ENCODE peak calls at places on chromosomes 4 and X, in four cellular contexts. R is psoas muscle, P is HCT116, W is mammary epithelial cell. Y is an unnamed sample. For H3K4me1, the result is how much of the 10 kb centered on the place peaks cover.

GRCh38 chr4:150001815-150002214 is 76.4 kb upstream of the DCLK2 start:
- DNase-seq in R (no peak), P (no peak), W (peak), Y (no peak)

GRCh38 chr4:161134795-161135194 is 1029.0 kb downstream of the FSTL5 start:
- DNase-seq in R (no peak), P (no peak), W (no peak), Y (no peak)

GRCh38 chr4:104575293-104575692 is 80.6 kb upstream of the CXXC4 start:
- DNase-seq in R (no peak), P (no peak), W (no peak), Y (no peak)

GRCh38 chr4:102469806-102470205 is 31.4 kb upstream of the NFKB1 start:
- DNase-seq in R (no peak), P (no peak), W (no peak), Y (no peak)

GRCh38 chr4:141246243-141246642 is 25.5 kb downstream of the ZNF330 start:
- DNase-seq in R (no peak), P (no peak), W (no peak), Y (no peak)

GRCh38 chr4:76449824-76450223 is 14.8 kb downstream of the SHROOM3 start:
- DNase-seq in R (no peak), P (no peak), W (peak), Y (no peak)

GRCh38 chr4:43146198-43146597 is 253.7 kb downstream of the GRXCR1 start:
- DNase-seq in R (no peak), P (no peak), W (no peak), Y (no peak)

GRCh38 chr4:23855912-23856605 is 33.8 kb downstream of the PPARGC1A start:
- DNase-seq in R (no peak), P (no peak), W (peak), Y (no peak)

GRCh38 chrX:108224218-108224617 is 132.6 kb downstream of the ATG4A start:
- DNase-seq in R (no peak), P (no peak), W (no peak), Y (no peak)

GRCh38 chr4:2482693-2483092 is 13.8 kb downstream of the RNF4 start:
- DNase-seq in R (peak), P (no peak), W (no peak), Y (no peak)

GRCh38 chr4:167100120-167100519 is 134.2 kb downstream of the SPOCK3 start:
- DNase-seq in R (no peak), P (no peak), W (peak), Y (no peak)

GRCh38 chr4:82524570-82525152 is 37.1 kb downstream of the TMEM150C start:
- DNase-seq in R (no peak), P (no peak), W (peak), Y (no peak)

GRCh38 chr4:182518421-182518820 is 275.2 kb downstream of the TENM3 start:
- DNase-seq in R (no peak), P (no peak), W (no peak), Y (no peak)

GRCh38 chr4:128287159-128287870 is at the start of gene PGRMC2:
- DNase-seq in R (no peak), P (no peak), W (no peak), Y (peak)

GRCh38 chr4:6386091-6386490 is 86.3 kb downstream of the PPP2R2C start:
- DNase-seq in R (no peak), P (no peak), W (peak), Y (no peak)

GRCh38 chrX:9312922-9313867 is 151.7 kb upstream of the TBL1X start:
- DNase-seq in R (peak), P (peak), W (no peak), Y (peak)

GRCh38 chr4:40672528-40673522 is 43.2 kb upstream of the RBM47 start:
- DNase-seq in R (no peak), P (peak), W (peak), Y (no peak)

GRCh38 chrX:32530802-32531403 is 680.4 kb downstream of the DMD start:
- DNase-seq in R (no peak), P (no peak), W (peak), Y (peak)

GRCh38 chr4:13289391-13289790 is 194.7 kb downstream of the RAB28 start:
- DNase-seq in R (no peak), P (no peak), W (peak), Y (no peak)

GRCh38 chr4:186657766-186658165 is 65.9 kb downstream of the FAT1 start:
- DNase-seq in R (no peak), P (peak), W (peak), Y (no peak)

GRCh38 chr4:159582685-159583084 is 479.8 kb downstream of the RAPGEF2 start:
- DNase-seq in R (no peak), P (no peak), W (no peak), Y (no peak)

GRCh38 chrX:71542825-71543224 is 9.9 kb downstream of the OGT start:
- DNase-seq in R (no peak), P (no peak), W (peak), Y (no peak)
- H3K4me3 ChIP-seq in R (no peak), P (no peak), W (no peak), Y (no peak)

GRCh38 chr4:184887333-184887732 is 61.6 kb upstream of the ACSL1 start:
- DNase-seq in R (no peak), P (no peak), W (no peak), Y (no peak)
- H3K4me1 ChIP-seq in R (under half), P (under half), W (under half), Y (under half)

GRCh38 chr4:148634476-148634875 is 192.3 kb upstream of the NR3C2 start:
- DNase-seq in R (no peak), P (no peak), W (peak), Y (no peak)

GRCh38 chr4:148633720-148634119 is 191.5 kb upstream of the NR3C2 start:
- DNase-seq in R (no peak), P (no peak), W (no peak), Y (no peak)

GRCh38 chr4:148632476-148632875 is 190.3 kb upstream of the NR3C2 start:
- DNase-seq in R (no peak), P (no peak), W (peak), Y (no peak)
- H3K4me3 ChIP-seq in R (no peak), P (no peak), W (no peak), Y (no peak)

GRCh38 chr4:101282076-101282844 is 65.1 kb downstream of the PPP3CA start:
- DNase-seq in R (no peak), P (no peak), W (no peak), Y (no peak)

GRCh38 chr4:101286663-101287062 is 60.7 kb downstream of the PPP3CA start:
- DNase-seq in R (no peak), P (no peak), W (no peak), Y (no peak)

GRCh38 chr4:101283436-101283835 is 63.9 kb downstream of the PPP3CA start:
- DNase-seq in R (no peak), P (no peak), W (no peak), Y (no peak)

GRCh38 chr4:101285985-101286384 is 61.3 kb downstream of the PPP3CA start:
- DNase-seq in R (no peak), P (no peak), W (no peak), Y (no peak)

DNA sequence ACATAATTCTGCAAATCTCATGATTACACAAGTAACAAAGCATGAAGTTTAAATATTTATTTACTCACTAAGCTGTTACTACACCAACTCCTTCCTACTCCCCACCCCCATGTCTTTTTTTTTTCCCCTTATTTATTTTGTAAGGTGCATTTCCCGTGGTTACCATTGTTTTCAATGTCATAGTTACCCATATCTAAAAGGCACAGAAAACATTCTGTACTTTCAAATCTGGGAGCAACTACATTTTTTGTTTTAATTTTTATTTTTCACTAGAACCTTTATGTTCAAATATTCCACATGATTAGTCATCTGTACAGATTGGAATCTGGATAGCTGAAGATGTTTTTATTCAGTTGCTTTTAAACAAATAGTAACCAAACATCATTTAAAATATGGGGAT is 62.8 kb downstream of the PPP3CA start:
- DNase-seq in R (no peak), P (no peak), W (no peak), Y (no peak)
- H3K4me1 ChIP-seq in R (under half), P (under half), W (under half), Y (under half)

DNA sequence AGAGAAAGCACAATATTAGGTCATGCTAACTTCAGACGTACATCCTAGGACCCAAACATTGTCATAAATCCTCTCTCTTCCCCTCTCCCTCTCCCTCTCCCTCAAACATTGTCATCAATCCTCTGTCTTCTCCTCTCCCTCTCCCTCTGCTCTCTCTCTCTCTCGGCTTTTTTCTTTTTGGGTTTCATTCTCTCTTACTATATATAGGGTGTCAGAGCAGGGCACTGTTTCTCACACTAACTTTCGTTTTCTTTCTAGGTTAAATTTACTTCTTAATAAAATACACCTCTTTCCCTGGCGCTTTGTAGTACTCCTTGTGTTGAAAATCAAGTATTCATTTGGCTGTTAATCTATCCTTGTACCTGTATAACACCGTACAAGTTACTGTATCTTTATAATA is 37.0 kb upstream of the HERC5 start:
- DNase-seq in R (no peak), P (no peak), W (no peak), Y (no peak)
- H3K4me3 ChIP-seq in R (no peak), P (no peak), W (no peak), Y (no peak)

DNA sequence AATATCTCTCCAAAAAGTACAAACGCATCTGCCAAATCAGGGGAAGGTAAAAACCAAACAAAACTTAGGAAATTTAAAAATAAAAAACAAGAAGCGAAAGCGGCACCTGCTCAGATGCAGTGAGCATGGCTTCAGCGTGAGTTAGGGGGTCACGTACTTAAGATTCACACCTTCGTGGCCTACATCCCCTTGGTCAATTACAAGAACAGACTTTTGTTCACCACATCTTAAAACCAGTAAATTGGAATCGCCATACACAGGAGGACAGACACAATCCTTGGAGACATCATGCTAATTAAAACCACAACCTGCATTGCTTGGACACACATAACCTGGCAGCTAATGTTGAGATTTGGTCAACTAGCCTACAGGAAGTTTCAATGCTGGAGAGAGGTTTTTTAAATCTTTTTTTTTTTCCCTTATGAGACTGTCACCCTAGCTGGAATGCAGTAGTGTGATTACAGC is 12.5 kb upstream of the SEL1L3 start:
- DNase-seq in R (no peak), P (no peak), W (no peak), Y (no peak)
- H3K4me1 ChIP-seq in R (under half), P (under half), W (under half), Y (under half)

GRCh38 chr4:176002007-176002623 is 63.5 kb upstream of the WDR17 start:
- DNase-seq in R (peak), P (peak), W (no peak), Y (peak)
- H3K4me3 ChIP-seq in R (peak), P (peak), W (peak), Y (peak)

GRCh38 chr4:74961230-74961629 is 28.3 kb downstream of the PARM1 start:
- DNase-seq in R (no peak), P (no peak), W (no peak), Y (no peak)
- H3K4me1 ChIP-seq in R (under half), P (under half), W (under half), Y (under half)

DNA sequence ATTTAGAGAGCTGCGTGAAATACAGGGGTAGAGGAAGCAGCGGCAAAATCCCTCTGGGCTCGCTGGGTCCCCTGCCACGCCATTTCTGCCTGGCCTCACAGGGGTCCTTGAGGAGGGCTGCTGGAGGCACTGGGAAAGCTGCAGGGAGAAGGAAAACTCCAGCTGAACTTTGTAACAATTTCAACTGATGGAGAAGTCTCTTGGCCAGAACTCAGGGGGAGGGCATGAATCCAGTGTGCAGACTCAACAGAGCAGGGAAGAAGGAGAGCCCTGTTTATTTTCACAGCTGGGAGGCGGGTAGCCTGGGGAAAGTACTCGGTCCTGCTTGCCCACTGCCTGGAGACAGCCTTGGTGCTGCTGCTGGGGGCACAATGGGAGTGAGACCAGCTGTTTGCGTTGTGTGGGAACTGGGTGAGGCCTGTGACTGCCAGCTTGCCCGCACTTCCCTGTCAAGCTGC is 93.2 kb upstream of the MAPK10 start:
- DNase-seq in R (no peak), P (no peak), W (no peak), Y (no peak)
- H3K4me3 ChIP-seq in R (peak), P (no peak), W (no peak), Y (no peak)